ENCODE peak calls at places on chromosomes 7 and 10, in six cellular contexts. R is mesothelial cell of epicardium; T is CD4-positive, alpha-beta T cell; I is ovary; L is BJ; F is A549. Q is an unnamed sample.

GRCh38 chr10:120387326-120387725 is 69.7 kb upstream of the PLPP4 start:
- DNase-seq in R (no peak), T (no peak), I (no peak), L (peak; percentile 37), F (no peak), Q (no peak)

GRCh38 chr7:66758964-66759628 is 18.6 kb downstream of the RABGEF1 start:
- DNase-seq in R (no peak), T (no peak), I (no peak), L (no peak), F (no peak), Q (no peak)

GRCh38 chr10:55631071-55631654 is 729.9 kb downstream of the ZWINT start:
- DNase-seq in R (peak; percentile 68), T (no peak), I (no peak), L (no peak), F (peak; percentile 70), Q (peak; percentile 84)

GRCh38 chr10:35516102-35516670 is 89.0 kb upstream of the GJD4 start:
- DNase-seq in R (no peak), T (no peak), I (no peak), L (no peak), F (no peak), Q (no peak)

GRCh38 chr10:69703766-69704191 is 73.7 kb downstream of the FAM241B start:
- DNase-seq in R (no peak), T (no peak), I (no peak), L (peak; percentile 86), F (peak; percentile 17), Q (no peak)

GRCh38 chr10:91798736-91799579 is 732 bp downstream of the TNKS2 start:
- DNase-seq in R (no peak), T (peak; percentile 52), I (no peak), L (peak; percentile 18), F (peak; percentile 26), Q (peak; percentile 70)

GRCh38 chr7:158810846-158811245 is 18.5 kb downstream of the ESYT2 start:
- DNase-seq in R (no peak), T (no peak), I (no peak), L (no peak), F (no peak), Q (no peak)

GRCh38 chr7:89023146-89023545 is 227.6 kb upstream of the TEX47 start:
- DNase-seq in R (no peak), T (no peak), I (no peak), L (no peak), F (no peak), Q (no peak)

GRCh38 chr10:12819071-12819470 is 182.4 kb downstream of the CCDC3 start:
- DNase-seq in R (no peak), T (no peak), I (no peak), L (no peak), F (no peak), Q (no peak)

GRCh38 chr10:27482984-27483956 is 20.8 kb upstream of the RAB18 start:
- DNase-seq in R (no peak), T (no peak), I (no peak), L (no peak), F (peak; percentile 5), Q (no peak)

GRCh38 chr10:33265621-33266020 is 68.8 kb downstream of the NRP1 start:
- DNase-seq in R (no peak), T (no peak), I (no peak), L (no peak), F (no peak), Q (no peak)

GRCh38 chr7:35565927-35566326 is 129.0 kb downstream of the HERPUD2 start:
- DNase-seq in R (no peak), T (no peak), I (no peak), L (no peak), F (no peak), Q (no peak)

GRCh38 chr10:43211030-43211429 is 55.8 kb downstream of the RASGEF1A start:
- DNase-seq in R (no peak), T (no peak), I (no peak), L (no peak), F (no peak), Q (no peak)

GRCh38 chr10:65375528-65375927 is 1550.3 kb upstream of the LRRTM3 start:
- DNase-seq in R (no peak), T (no peak), I (no peak), L (no peak), F (no peak), Q (no peak)

DNA sequence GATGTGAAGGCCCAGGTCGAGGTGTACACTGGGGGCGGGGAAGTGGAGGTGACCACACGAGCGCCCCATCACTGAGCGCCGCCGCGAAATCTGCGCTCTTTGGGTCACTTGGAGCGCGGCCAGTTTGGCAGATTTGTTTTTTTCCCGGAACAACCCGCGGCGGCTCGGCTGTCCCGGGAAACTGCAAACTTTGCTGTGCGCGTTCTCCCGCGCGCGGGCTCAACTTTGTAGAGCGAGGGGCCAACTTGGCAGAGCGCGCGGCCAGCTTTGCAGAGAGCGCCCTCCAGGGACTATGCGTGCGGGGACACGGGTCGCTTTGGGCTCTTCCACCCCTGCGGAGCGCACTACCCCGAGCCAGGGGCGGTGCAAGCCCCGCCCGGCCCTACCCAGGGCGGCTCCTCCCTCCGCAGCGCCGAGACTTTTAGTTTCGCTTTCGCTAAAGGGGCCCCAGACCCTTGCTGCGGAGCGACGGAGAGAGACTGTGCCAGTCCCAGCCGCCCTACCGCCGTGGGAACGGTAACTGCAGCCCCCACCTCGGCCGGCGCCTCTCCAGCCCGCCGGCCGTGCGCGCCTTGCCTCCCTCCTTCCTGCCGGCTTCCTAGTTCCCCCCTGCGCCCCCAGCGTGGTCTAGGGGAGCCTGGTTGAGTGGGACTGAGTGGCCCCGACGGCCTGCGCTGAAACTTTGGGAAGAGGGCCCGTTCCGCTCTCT is at the start of gene CASP7:
- DNase-seq in R (peak; percentile 56), T (peak; percentile 60), I (peak; percentile 77), L (no peak), F (peak; percentile 88), Q (peak; percentile 85)
- TF ChIP-seq CTCF in R (no peak), T (peak; percentile 8), I (no peak), L (peak; percentile 24), F (peak; percentile 31), Q (no peak)

DNA sequence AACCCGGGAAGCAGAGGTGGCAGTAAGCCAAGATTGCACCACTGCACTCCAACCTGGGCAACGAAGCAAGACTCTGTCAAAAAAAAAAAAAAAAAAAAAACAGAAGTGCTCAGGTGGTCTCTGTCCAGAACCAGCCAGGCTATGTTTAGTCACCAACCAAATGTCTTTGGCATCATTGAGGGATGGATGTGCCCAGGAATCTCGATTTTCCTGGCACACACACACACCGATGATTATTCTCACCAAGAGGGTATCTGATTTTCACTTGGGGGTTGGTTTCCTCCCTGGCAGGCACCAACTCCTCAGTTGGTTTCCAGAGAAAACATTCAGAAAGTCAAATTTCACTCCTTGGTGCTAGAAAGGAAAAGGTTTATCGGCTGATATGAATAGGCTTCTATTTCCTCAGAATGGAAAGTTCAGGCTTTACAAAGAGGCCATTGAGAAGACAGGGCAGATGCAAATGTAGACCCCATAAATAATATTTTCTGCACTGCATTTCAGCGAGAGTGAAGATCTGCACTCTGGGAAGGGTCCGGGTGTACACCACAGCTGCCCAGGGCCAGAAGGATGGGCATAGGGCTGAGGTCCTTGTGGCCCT is 154.8 kb downstream of the TNS3 start:
- DNase-seq in R (no peak), T (no peak), I (no peak), L (no peak), F (no peak), Q (no peak)
- TF ChIP-seq CTCF in R (no peak), T (no peak), I (no peak), L (no peak), F (no peak), Q (no peak)

GRCh38 chr7:79806161-79806734 is 328.4 kb upstream of the GNAI1 start:
- DNase-seq in R (no peak), T (no peak), I (no peak), L (no peak), F (peak; percentile 14), Q (no peak)
- TF ChIP-seq CTCF in R (no peak), T (no peak), I (no peak), L (peak; percentile 50), F (peak; percentile 44), Q (peak; percentile 55)

GRCh38 chr10:75294866-75295692 is 59.3 kb upstream of the COMTD1 start:
- DNase-seq in R (peak; percentile 74), T (peak; percentile 36), I (peak; percentile 86), L (peak; percentile 14), F (peak; percentile 84), Q (peak; percentile 89)
- TF ChIP-seq CTCF in R (no peak), T (peak; percentile 13), I (peak; percentile 66), L (peak; percentile 24), F (peak; percentile 23), Q (peak; percentile 68)

DNA sequence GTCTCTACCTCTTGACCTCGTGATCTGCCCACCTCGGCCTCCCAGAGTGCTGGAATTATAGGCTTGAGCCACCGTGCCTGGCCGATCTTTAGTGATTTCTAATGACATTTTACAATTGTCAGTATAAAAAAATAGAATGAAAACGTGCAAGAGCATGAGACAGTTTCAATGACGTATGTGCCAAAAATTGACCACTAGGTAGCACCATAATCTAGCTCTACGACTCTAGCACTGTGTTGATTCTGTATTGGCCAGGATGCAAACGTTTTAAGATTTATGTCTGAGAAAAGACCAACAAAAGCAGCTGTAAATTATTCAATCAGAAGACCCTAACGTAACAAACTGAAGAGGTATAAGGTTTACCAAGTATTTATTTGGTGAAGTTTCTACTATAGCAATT is 25.4 kb upstream of the EXOC6 start:
- DNase-seq in R (no peak), T (no peak), I (no peak), L (no peak), F (peak; percentile 44), Q (no peak)
- TF ChIP-seq CTCF in R (no peak), T (no peak), I (no peak), L (no peak), F (peak; percentile 10), Q (peak; percentile 31)

DNA sequence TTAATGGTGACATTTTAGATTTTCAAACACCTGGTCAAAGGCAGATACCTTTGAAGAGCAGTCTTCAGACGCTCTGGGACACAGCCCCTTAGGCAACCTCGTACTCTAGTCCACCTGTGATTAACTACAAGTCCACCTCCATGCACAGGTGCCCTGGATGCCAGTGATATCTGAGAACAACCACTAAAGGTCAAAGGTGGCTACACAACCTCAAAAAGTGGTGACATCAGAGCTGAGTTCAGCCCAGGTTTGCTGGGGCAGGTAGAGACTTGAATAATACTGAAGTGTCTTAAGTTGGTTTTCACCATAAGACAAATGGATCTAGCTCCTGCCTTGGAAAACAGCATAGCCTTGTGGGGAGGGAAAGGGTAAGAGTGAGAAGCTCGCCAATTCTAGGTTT is 143.4 kb upstream of the ADO start:
- DNase-seq in R (no peak), T (no peak), I (no peak), L (no peak), F (no peak), Q (no peak)
- TF ChIP-seq CTCF in R (no peak), T (no peak), I (no peak), L (no peak), F (no peak), Q (no peak)

GRCh38 chr10:28850784-28851183 is 173.5 kb downstream of the BAMBI start:
- DNase-seq in R (no peak), T (no peak), I (no peak), L (no peak), F (no peak), Q (no peak)
- TF ChIP-seq CTCF in R (no peak), T (no peak), I (no peak), L (no peak), F (no peak), Q (no peak)

DNA sequence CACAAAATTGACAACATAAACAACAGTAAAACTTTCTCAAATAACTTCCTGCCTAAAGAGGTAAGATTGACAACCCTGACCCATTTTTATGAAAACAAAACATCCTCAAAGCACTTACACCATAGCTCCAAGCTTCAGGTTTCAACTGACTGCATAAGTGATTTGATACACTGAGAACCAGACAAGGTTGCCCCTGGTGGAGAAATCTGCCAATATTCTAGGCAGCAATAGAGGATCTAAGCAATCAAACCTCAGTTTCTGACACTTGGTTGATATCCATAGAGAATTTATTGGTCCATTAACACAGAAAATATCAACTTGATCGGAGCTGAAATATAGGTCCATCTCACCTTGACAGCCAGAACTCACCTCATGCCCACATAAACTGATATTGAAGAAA is 147.8 kb downstream of the ELAPOR2 start:
- DNase-seq in R (no peak), T (no peak), I (no peak), L (no peak), F (no peak), Q (no peak)
- TF ChIP-seq CTCF in R (no peak), T (no peak), I (no peak), L (no peak), F (no peak), Q (peak; percentile 51)